ENCODE peak calls at places on chromosomes 3 and 15, in four cellular contexts. One of them, this sample, is unnamed. For H3K36me3, the result is how much of the 10 kb centered on the place peaks cover.

GRCh38 chr15:25739687-25740121 is 123.4 kb downstream of the ATP10A start:
- DNase-seq in NT2/D1: peak
- DNase-seq in CD8-positive, alpha-beta T cell: no peak
- DNase-seq in SJSA1: peak
- DNase-seq in this sample: peak

GRCh38 chr3:11556234-11556633 is 87.5 kb downstream of the VGLL4 start:
- DNase-seq in NT2/D1: no peak
- DNase-seq in CD8-positive, alpha-beta T cell: no peak
- DNase-seq in SJSA1: no peak
- DNase-seq in this sample: no peak

GRCh38 chr15:57861805-57862586 is 155.5 kb downstream of the POLR2M start:
- DNase-seq in NT2/D1: no peak
- DNase-seq in CD8-positive, alpha-beta T cell: no peak
- DNase-seq in SJSA1: no peak
- DNase-seq in this sample: peak

GRCh38 chr3:194009892-194010533 is 125.9 kb upstream of the HES1 start:
- DNase-seq in NT2/D1: no peak
- DNase-seq in CD8-positive, alpha-beta T cell: no peak
- DNase-seq in SJSA1: no peak
- DNase-seq in this sample: no peak

GRCh38 chr3:118942195-118942594 is 92.5 kb downstream of the IGSF11 start:
- DNase-seq in NT2/D1: no peak
- DNase-seq in CD8-positive, alpha-beta T cell: no peak
- DNase-seq in SJSA1: no peak
- DNase-seq in this sample: no peak

GRCh38 chr3:59654120-59654952 is 604.5 kb upstream of the CFAP20DC start:
- DNase-seq in NT2/D1: no peak
- DNase-seq in CD8-positive, alpha-beta T cell: no peak
- DNase-seq in SJSA1: no peak
- DNase-seq in this sample: no peak

GRCh38 chr3:194422188-194422587 is 23.1 kb upstream of the GP5 start:
- DNase-seq in NT2/D1: no peak
- DNase-seq in CD8-positive, alpha-beta T cell: no peak
- DNase-seq in SJSA1: no peak
- DNase-seq in this sample: no peak

GRCh38 chr3:170893894-170894293 is 14.5 kb downstream of the EIF5A2 start:
- DNase-seq in NT2/D1: no peak
- DNase-seq in CD8-positive, alpha-beta T cell: no peak
- DNase-seq in SJSA1: no peak
- DNase-seq in this sample: no peak

GRCh38 chr3:152039887-152040286 is 166.4 kb downstream of the SUCNR1 start:
- DNase-seq in NT2/D1: no peak
- DNase-seq in CD8-positive, alpha-beta T cell: no peak
- DNase-seq in SJSA1: no peak
- DNase-seq in this sample: no peak

GRCh38 chr15:44541282-44541958 is 4.5 kb downstream of the EIF3J start:
- DNase-seq in NT2/D1: no peak
- DNase-seq in CD8-positive, alpha-beta T cell: no peak
- DNase-seq in SJSA1: peak
- DNase-seq in this sample: no peak

GRCh38 chr3:174035317-174035886 is 637.9 kb downstream of the NLGN1 start:
- DNase-seq in NT2/D1: no peak
- DNase-seq in CD8-positive, alpha-beta T cell: no peak
- DNase-seq in SJSA1: no peak
- DNase-seq in this sample: no peak

GRCh38 chr3:12231481-12231880 is 57.4 kb upstream of the PPARG start:
- DNase-seq in NT2/D1: no peak
- DNase-seq in CD8-positive, alpha-beta T cell: no peak
- DNase-seq in SJSA1: no peak
- DNase-seq in this sample: no peak

GRCh38 chr15:69815793-69816192 is 281.9 kb downstream of the TLE3 start:
- DNase-seq in NT2/D1: no peak
- DNase-seq in CD8-positive, alpha-beta T cell: no peak
- DNase-seq in SJSA1: no peak
- DNase-seq in this sample: no peak

GRCh38 chr15:65937476-65937875 is 68.2 kb downstream of the RAB11A start:
- DNase-seq in NT2/D1: no peak
- DNase-seq in CD8-positive, alpha-beta T cell: no peak
- DNase-seq in SJSA1: no peak
- DNase-seq in this sample: no peak

GRCh38 chr3:179929091-179929529 is 107.6 kb downstream of the PEX5L start:
- DNase-seq in NT2/D1: peak
- DNase-seq in CD8-positive, alpha-beta T cell: no peak
- DNase-seq in SJSA1: no peak
- DNase-seq in this sample: peak

GRCh38 chr3:193869221-193870201 is 266.4 kb upstream of the HES1 start:
- DNase-seq in NT2/D1: peak
- DNase-seq in CD8-positive, alpha-beta T cell: no peak
- DNase-seq in SJSA1: peak
- DNase-seq in this sample: peak

GRCh38 chr3:60514866-60515265 is 736.4 kb downstream of the FHIT start:
- DNase-seq in NT2/D1: no peak
- DNase-seq in CD8-positive, alpha-beta T cell: no peak
- DNase-seq in SJSA1: no peak
- DNase-seq in this sample: no peak

GRCh38 chr15:91193059-91193715 is 93.1 kb downstream of the SV2B start:
- DNase-seq in NT2/D1: no peak
- DNase-seq in CD8-positive, alpha-beta T cell: no peak
- DNase-seq in SJSA1: no peak
- DNase-seq in this sample: no peak

GRCh38 chr3:155233213-155233612 is 60.3 kb downstream of the STRIT1 start:
- DNase-seq in NT2/D1: no peak
- DNase-seq in CD8-positive, alpha-beta T cell: no peak
- DNase-seq in SJSA1: peak
- DNase-seq in this sample: peak

GRCh38 chr15:78396976-78397375 is 41.0 kb upstream of the IREB2 start:
- DNase-seq in NT2/D1: no peak
- DNase-seq in CD8-positive, alpha-beta T cell: no peak
- DNase-seq in SJSA1: no peak
- DNase-seq in this sample: no peak

GRCh38 chr15:70582143-70582945 is 181.0 kb downstream of the UACA start:
- DNase-seq in NT2/D1: no peak
- DNase-seq in CD8-positive, alpha-beta T cell: no peak
- DNase-seq in SJSA1: peak
- DNase-seq in this sample: no peak

GRCh38 chr15:93027413-93027812 is 61.6 kb downstream of the RGMA start:
- DNase-seq in NT2/D1: no peak
- DNase-seq in CD8-positive, alpha-beta T cell: no peak
- DNase-seq in SJSA1: no peak
- DNase-seq in this sample: no peak

GRCh38 chr3:194269610-194270145 is 81.5 kb downstream of the CPN2 start:
- DNase-seq in NT2/D1: no peak
- DNase-seq in CD8-positive, alpha-beta T cell: no peak
- DNase-seq in SJSA1: no peak
- DNase-seq in this sample: no peak

GRCh38 chr3:85255954-85256353 is 297.2 kb downstream of the CADM2 start:
- DNase-seq in NT2/D1: no peak
- DNase-seq in CD8-positive, alpha-beta T cell: no peak
- DNase-seq in SJSA1: no peak
- DNase-seq in this sample: no peak

GRCh38 chr3:55860040-55860439 is 372.9 kb upstream of the WNT5A start:
- DNase-seq in NT2/D1: no peak
- DNase-seq in CD8-positive, alpha-beta T cell: no peak
- DNase-seq in SJSA1: no peak
- DNase-seq in this sample: no peak

GRCh38 chr3:9142346-9142745 is 107.1 kb downstream of the SRGAP3 start:
- DNase-seq in NT2/D1: no peak
- DNase-seq in CD8-positive, alpha-beta T cell: no peak
- DNase-seq in SJSA1: no peak
- DNase-seq in this sample: no peak

GRCh38 chr3:55327131-55327920 is 159.8 kb downstream of the WNT5A start:
- DNase-seq in NT2/D1: no peak
- DNase-seq in CD8-positive, alpha-beta T cell: no peak
- DNase-seq in SJSA1: no peak
- DNase-seq in this sample: no peak

GRCh38 chr3:11198070-11198469 is 43.8 kb downstream of the HRH1 start:
- DNase-seq in NT2/D1: no peak
- DNase-seq in CD8-positive, alpha-beta T cell: no peak
- DNase-seq in SJSA1: no peak
- DNase-seq in this sample: no peak

GRCh38 chr15:76345269-76345879 is 8.8 kb downstream of the ISL2 start:
- DNase-seq in NT2/D1: no peak
- DNase-seq in CD8-positive, alpha-beta T cell: no peak
- DNase-seq in SJSA1: no peak
- DNase-seq in this sample: no peak

GRCh38 chr15:52020253-52021085 is 1.4 kb downstream of the MAPK6 start:
- DNase-seq in NT2/D1: no peak
- DNase-seq in CD8-positive, alpha-beta T cell: no peak
- DNase-seq in SJSA1: no peak
- DNase-seq in this sample: no peak

GRCh38 chr3:43477600-43477999 is 144.2 kb downstream of the ANO10 start:
- DNase-seq in NT2/D1: no peak
- DNase-seq in CD8-positive, alpha-beta T cell: peak
- DNase-seq in SJSA1: no peak
- DNase-seq in this sample: no peak

DNA sequence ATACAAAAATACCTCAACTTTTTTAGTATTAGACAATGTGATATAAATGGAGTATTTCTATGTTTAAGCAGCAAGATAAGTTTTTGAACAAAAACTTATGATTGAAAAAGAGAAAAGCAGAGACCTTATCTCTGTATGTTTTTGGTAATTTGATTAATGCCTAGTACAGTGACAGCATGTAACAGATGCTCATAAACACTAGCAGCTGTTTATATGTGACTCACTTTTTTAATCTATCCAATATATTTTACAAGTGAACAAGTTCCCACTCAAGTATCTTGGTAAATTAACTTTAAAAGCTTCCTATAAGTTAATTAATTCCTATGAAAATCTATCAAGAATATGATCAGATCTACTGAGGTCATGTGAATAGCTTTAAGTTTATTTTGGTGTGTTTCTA is 55.1 kb downstream of the NGLY1 start:
- DNase-seq in NT2/D1: no peak
- DNase-seq in CD8-positive, alpha-beta T cell: no peak
- DNase-seq in SJSA1: no peak
- DNase-seq in this sample: no peak
- H3K36me3 ChIP-seq in NT2/D1: under half
- H3K36me3 ChIP-seq in CD8-positive, alpha-beta T cell: under half
- H3K36me3 ChIP-seq in SJSA1: under half
- H3K36me3 ChIP-seq in this sample: under half

GRCh38 chr15:67189326-67190051 is 65.0 kb downstream of the AAGAB start:
- DNase-seq in NT2/D1: no peak
- DNase-seq in CD8-positive, alpha-beta T cell: no peak
- DNase-seq in SJSA1: peak
- DNase-seq in this sample: no peak

GRCh38 chr15:67187351-67187854 is 67.1 kb downstream of the AAGAB start:
- DNase-seq in NT2/D1: no peak
- DNase-seq in CD8-positive, alpha-beta T cell: no peak
- DNase-seq in SJSA1: no peak
- DNase-seq in this sample: no peak

GRCh38 chr15:67190326-67190725 is 64.1 kb downstream of the AAGAB start:
- DNase-seq in NT2/D1: no peak
- DNase-seq in CD8-positive, alpha-beta T cell: no peak
- DNase-seq in SJSA1: no peak
- DNase-seq in this sample: no peak

GRCh38 chr15:67186688-67187087 is 67.8 kb downstream of the AAGAB start:
- DNase-seq in NT2/D1: no peak
- DNase-seq in CD8-positive, alpha-beta T cell: no peak
- DNase-seq in SJSA1: no peak
- DNase-seq in this sample: no peak

GRCh38 chr15:67188551-67189218 is 65.8 kb downstream of the AAGAB start:
- DNase-seq in NT2/D1: no peak
- DNase-seq in CD8-positive, alpha-beta T cell: no peak
- DNase-seq in SJSA1: no peak
- DNase-seq in this sample: no peak
- H3K36me3 ChIP-seq in NT2/D1: half or more
- H3K36me3 ChIP-seq in CD8-positive, alpha-beta T cell: under half
- H3K36me3 ChIP-seq in SJSA1: half or more
- H3K36me3 ChIP-seq in this sample: under half

DNA sequence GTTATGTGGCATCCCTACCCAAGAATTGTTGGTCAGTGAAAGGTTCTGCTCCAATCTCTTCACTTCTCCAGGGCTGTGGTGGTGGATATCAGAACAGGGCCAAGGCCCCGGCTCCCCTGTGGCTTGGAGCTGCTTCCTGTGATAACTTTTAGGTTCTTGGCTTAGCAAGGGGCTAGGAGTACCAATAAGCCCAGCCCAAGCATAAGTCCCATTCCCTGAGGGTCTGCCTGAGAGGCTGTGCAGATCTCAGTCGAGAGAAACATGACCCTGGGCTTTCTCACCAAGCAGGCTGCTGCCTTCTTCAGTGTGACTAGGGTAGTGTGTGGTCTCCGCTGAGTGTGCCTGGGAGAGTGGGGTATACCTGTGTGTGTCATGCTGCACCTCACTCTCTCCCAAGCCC is 7.1 kb downstream of the CLK3 start:
- DNase-seq in NT2/D1: no peak
- DNase-seq in CD8-positive, alpha-beta T cell: no peak
- DNase-seq in SJSA1: no peak
- DNase-seq in this sample: no peak
- H3K36me3 ChIP-seq in NT2/D1: half or more
- H3K36me3 ChIP-seq in CD8-positive, alpha-beta T cell: half or more
- H3K36me3 ChIP-seq in SJSA1: half or more
- H3K36me3 ChIP-seq in this sample: under half

GRCh38 chr15:42734076-42734672 is 2.8 kb downstream of the CDAN1 start:
- DNase-seq in NT2/D1: no peak
- DNase-seq in CD8-positive, alpha-beta T cell: no peak
- DNase-seq in SJSA1: no peak
- DNase-seq in this sample: no peak

GRCh38 chr15:42731461-42731860 is 5.5 kb downstream of the CDAN1 start:
- DNase-seq in NT2/D1: no peak
- DNase-seq in CD8-positive, alpha-beta T cell: no peak
- DNase-seq in SJSA1: no peak
- DNase-seq in this sample: no peak

GRCh38 chr15:42733027-42733426 is 3.9 kb downstream of the CDAN1 start:
- DNase-seq in NT2/D1: no peak
- DNase-seq in CD8-positive, alpha-beta T cell: no peak
- DNase-seq in SJSA1: no peak
- DNase-seq in this sample: no peak

GRCh38 chr15:42730536-42730935 is 6.4 kb downstream of the CDAN1 start:
- DNase-seq in NT2/D1: no peak
- DNase-seq in CD8-positive, alpha-beta T cell: no peak
- DNase-seq in SJSA1: no peak
- DNase-seq in this sample: no peak

DNA sequence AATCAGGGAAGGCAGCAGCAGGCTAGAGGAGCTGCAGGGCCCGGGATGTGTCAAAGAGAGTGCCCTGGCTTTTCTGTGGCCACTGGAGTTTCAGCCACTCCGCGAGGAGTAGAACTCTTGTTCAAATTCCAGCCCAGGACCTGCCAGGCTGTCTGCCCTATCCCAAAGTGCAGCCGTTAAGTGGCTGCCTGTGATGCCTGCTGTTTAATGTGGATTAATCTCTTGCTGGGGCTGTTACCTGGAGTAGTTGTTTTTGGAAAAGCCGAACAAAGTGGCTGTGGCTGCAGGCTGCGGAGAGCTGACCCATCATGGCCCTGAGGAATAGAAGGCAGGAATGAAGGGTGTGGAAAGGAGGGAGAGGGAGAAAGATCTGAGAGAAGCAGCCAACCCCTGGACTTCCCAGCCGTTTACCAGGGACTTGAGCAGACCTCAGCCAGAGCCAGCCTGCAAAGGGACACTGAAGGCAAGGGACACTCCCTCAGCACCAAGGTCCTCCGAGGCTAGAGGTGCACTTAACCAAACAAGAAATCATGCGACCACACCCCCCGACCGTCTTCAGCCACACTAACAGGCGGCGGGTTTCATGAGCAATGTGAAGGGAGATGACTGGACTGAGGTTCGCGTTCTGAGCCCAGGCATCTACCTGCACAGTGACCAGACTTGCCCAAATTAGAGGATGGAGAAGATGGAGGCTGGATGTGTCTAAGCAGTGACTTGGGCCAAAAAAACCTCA is 4.7 kb downstream of the CDAN1 start:
- DNase-seq in NT2/D1: no peak
- DNase-seq in CD8-positive, alpha-beta T cell: no peak
- DNase-seq in SJSA1: no peak
- DNase-seq in this sample: no peak
- H3K36me3 ChIP-seq in NT2/D1: half or more
- H3K36me3 ChIP-seq in CD8-positive, alpha-beta T cell: under half
- H3K36me3 ChIP-seq in SJSA1: half or more
- H3K36me3 ChIP-seq in this sample: under half

This sample was measured in kidney epithelial cell.